ENCODE peak calls at places on chromosomes 6 and 20, in seven cellular contexts. V, P, U, D, C, N and G are unnamed samples.

GRCh38 chr6:131061041-131061770 is 1.8 kb downstream of the EPB41L2 start:
- DNase-seq in U (no peak), D (no peak), C (peak), V (peak), N (no peak), P (no peak), G (no peak)

GRCh38 chr6:31041372-31041974 is 31.2 kb downstream of the MUC22 start:
- DNase-seq in C (no peak), U (no peak), V (no peak), N (no peak), P (no peak), D (peak), G (no peak)

GRCh38 chr20:62623488-62624324 is 18.6 kb upstream of the SLCO4A1 start:
- DNase-seq in V (peak), N (peak), U (peak), C (peak), P (peak), D (peak), G (peak)

GRCh38 chr6:141335476-141335875 is 797.2 kb upstream of the GJE1 start:
- DNase-seq in V (no peak), C (no peak), U (no peak), P (no peak), D (no peak), N (no peak), G (no peak)

GRCh38 chr6:95614094-95614493 is 36.8 kb downstream of the MANEA start:
- DNase-seq in V (no peak), P (no peak), D (no peak), N (no peak), C (peak), U (no peak), G (no peak)

GRCh38 chr20:50680106-50680960 is 11.0 kb downstream of the RIPOR3 start:
- DNase-seq in C (no peak), D (peak), U (peak), N (no peak), V (peak), P (no peak), G (no peak)

GRCh38 chr20:61623451-61623850 is 371.4 kb downstream of the CDH4 start:
- DNase-seq in P (no peak), C (no peak), U (no peak), N (no peak), V (no peak), D (no peak), G (no peak)

GRCh38 chr20:728022-728944 is 40.0 kb downstream of the SLC52A3 start:
- DNase-seq in U (peak), V (peak), C (peak), N (peak), P (peak), D (peak), G (no peak)

GRCh38 chr6:106372838-106373501 is 12.5 kb downstream of the CRYBG1 start:
- DNase-seq in U (no peak), P (no peak), V (no peak), C (no peak), N (no peak), D (no peak), G (no peak)

GRCh38 chr6:30470968-30471367 is 18.3 kb upstream of the HLA-E start:
- DNase-seq in C (no peak), V (no peak), P (no peak), D (no peak), U (no peak), N (no peak), G (no peak)

GRCh38 chr6:290111-290932 is 2.0 kb upstream of the DUSP22 start:
- DNase-seq in N (no peak), P (no peak), U (no peak), V (no peak), D (no peak), C (no peak), G (no peak)

GRCh38 chr20:60579941-60580515 is 621.8 kb downstream of the CDH26 start:
- DNase-seq in V (no peak), P (no peak), C (no peak), D (no peak), N (no peak), U (no peak), G (no peak)

GRCh38 chr6:157405986-157406385 is 25.0 kb downstream of the ZDHHC14 start:
- DNase-seq in D (no peak), U (no peak), C (peak), P (no peak), V (peak), N (no peak), G (no peak)

GRCh38 chr6:39184906-39185580 is 44.2 kb downstream of the KCNK5 start:
- DNase-seq in U (no peak), P (no peak), C (no peak), N (peak), V (no peak), D (peak), G (no peak)

GRCh38 chr20:61387204-61387958 is 135.3 kb downstream of the CDH4 start:
- DNase-seq in D (peak), U (no peak), P (peak), V (peak), N (no peak), C (peak), G (peak)

GRCh38 chr20:1793821-1794220 is 101.4 kb upstream of the SIRPA start:
- DNase-seq in V (no peak), C (no peak), U (no peak), P (no peak), D (no peak), N (no peak), G (no peak)

GRCh38 chr6:132959927-132960326 is 145.6 kb downstream of the RPS12 start:
- DNase-seq in U (no peak), D (no peak), N (no peak), P (no peak), C (no peak), V (no peak), G (no peak)

GRCh38 chr6:98836025-98836961 is 1.9 kb downstream of the POU3F2 start:
- DNase-seq in D (no peak), P (peak), U (no peak), N (no peak), V (no peak), C (no peak), G (no peak)

GRCh38 chr20:13009682-13010406 is 1.1 kb downstream of the SPTLC3 start:
- DNase-seq in P (no peak), N (no peak), D (peak), U (no peak), V (peak), C (peak), G (no peak)

GRCh38 chr6:154508573-154509375 is 1.7 kb downstream of the CNKSR3 start:
- DNase-seq in N (no peak), V (peak), U (no peak), D (peak), P (no peak), C (no peak), G (no peak)

GRCh38 chr6:136411453-136412354 is 122.1 kb upstream of the BCLAF1 start:
- DNase-seq in U (no peak), N (no peak), V (no peak), C (no peak), D (peak), P (no peak), G (no peak)
- TF ChIP-seq CTCF in U (no peak), N (no peak), V (no peak), C (no peak), D (no peak), P (no peak), G (no peak)

GRCh38 chr6:3296537-3297453 is 38.0 kb downstream of the PSMG4 start:
- DNase-seq in D (no peak), U (peak), C (no peak), N (peak), P (peak), V (peak), G (no peak)

GRCh38 chr6:3299221-3299620 is 40.5 kb downstream of the PSMG4 start:
- DNase-seq in C (no peak), N (no peak), U (no peak), V (no peak), D (no peak), P (no peak), G (no peak)

GRCh38 chr6:3296113-3296512 is 37.4 kb downstream of the PSMG4 start:
- DNase-seq in U (peak), P (peak), N (peak), D (no peak), V (no peak), C (no peak), G (no peak)

GRCh38 chr6:3294921-3295871 is 36.4 kb downstream of the PSMG4 start:
- DNase-seq in P (peak), U (peak), C (no peak), D (peak), N (peak), V (no peak), G (peak)

DNA sequence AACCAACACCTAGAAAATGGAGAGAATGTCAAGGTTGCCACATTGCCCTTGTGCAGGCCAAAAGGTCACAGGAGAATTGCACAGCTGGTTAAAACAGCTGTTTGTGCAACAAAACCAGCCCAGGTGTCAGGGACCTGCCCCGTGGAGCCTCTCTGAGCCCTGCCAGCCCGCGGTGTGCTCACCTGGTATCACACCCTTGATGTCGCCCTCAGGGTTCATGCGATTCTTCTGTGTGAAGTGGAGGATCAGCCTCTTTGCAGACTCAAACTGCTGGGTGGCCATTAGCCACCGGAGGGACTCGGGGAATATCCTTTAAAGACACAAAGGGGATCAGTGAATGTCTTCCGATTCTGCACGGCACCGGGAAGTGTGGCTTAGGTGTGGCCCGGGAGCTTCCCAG is 39.2 kb downstream of the PSMG4 start:
- DNase-seq in C (no peak), V (no peak), D (no peak), U (no peak), N (peak), P (peak), G (no peak)
- TF ChIP-seq CTCF in C (no peak), V (no peak), D (no peak), U (no peak), N (no peak), P (no peak), G (no peak)

GRCh38 chr6:35320031-35320410 is 22.3 kb upstream of the PPARD start:
- DNase-seq in C (no peak), D (no peak), P (no peak), U (no peak), N (no peak), V (no peak), G (no peak)
- TF ChIP-seq CTCF in C (no peak), D (no peak), P (no peak), U (no peak), N (no peak), V (no peak), G (no peak)

GRCh38 chr6:17101422-17102257 is at the start of gene STMND1:
- DNase-seq in C (peak), D (peak), V (peak), P (peak), U (peak), N (peak), G (peak)

GRCh38 chr6:17107768-17108325 is 6.0 kb downstream of the STMND1 start:
- DNase-seq in N (no peak), D (no peak), U (no peak), C (no peak), V (no peak), P (no peak), G (no peak)

GRCh38 chr6:17102258-17102870 is 514 bp downstream of the STMND1 start:
- DNase-seq in U (no peak), N (no peak), D (peak), V (no peak), C (no peak), P (no peak), G (no peak)

GRCh38 chr6:17099401-17100059 is 2.3 kb upstream of the STMND1 start:
- DNase-seq in V (no peak), D (no peak), U (no peak), P (no peak), C (no peak), N (no peak), G (no peak)

GRCh38 chr6:17103715-17104114 is 1.9 kb downstream of the STMND1 start:
- DNase-seq in V (no peak), C (no peak), D (no peak), N (no peak), P (no peak), U (no peak), G (no peak)
- TF ChIP-seq CTCF in V (peak), C (peak), D (no peak), N (no peak), P (no peak), U (no peak), G (peak)

DNA sequence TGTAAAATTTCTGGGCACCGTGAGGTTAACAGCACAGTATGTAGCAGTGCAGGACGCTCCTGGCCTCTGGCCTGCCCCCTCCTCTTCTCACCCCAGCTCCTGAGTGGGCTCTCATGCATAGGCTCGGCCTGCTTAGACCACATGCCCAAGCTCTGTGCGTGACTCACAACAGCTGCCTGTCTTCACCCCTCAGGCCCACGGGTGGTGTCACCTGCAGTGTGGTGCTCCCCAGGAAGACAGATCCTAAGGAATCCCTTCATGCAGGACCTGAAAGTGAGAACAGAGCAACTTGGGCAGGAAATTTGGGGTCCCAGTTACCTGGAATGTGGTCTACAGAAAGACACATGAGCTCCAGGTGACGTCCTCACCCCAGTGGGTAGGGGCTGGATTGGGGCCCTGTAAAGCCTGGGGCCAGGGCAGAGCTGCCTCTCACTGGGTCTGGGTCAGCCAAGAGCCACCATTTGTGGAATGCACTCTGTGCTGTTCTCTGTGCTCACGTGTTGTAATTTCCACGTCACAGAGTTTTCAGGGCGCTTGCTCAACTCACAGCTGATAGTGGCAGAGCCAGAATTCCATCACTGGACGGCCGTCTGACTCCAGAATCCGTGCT is 37.0 kb upstream of the PXDC1 start:
- DNase-seq in C (peak), N (no peak), D (no peak), V (no peak), U (no peak), P (no peak), G (no peak)
- TF ChIP-seq CTCF in C (no peak), N (no peak), D (no peak), V (no peak), U (no peak), P (no peak), G (no peak)